ENCODE peak calls at places on chromosomes 4 and X, in ten cellular contexts. D is non-pigmented ciliary epithelial cell, E is AG10803, X is Daoy, Y is AG20443, N is fibroblast of pulmonary artery, T is COR-L47, L is AG09309, M is GDM1, R is stomach. Z is an unnamed sample.
A peak's percentile ranks its signal among the peaks of the same experiment; 100 is the strongest.

GRCh38 chrX:49848275-49848674 is 19.2 kb downstream of the PAGE4 start:
- DNase-seq in X (no peak), R (no peak), T (no peak), E (no peak), N (no peak), D (no peak), M (no peak), L (no peak), Y (no peak), Z (no peak)

GRCh38 chr4:99833766-99834165 is 17.1 kb downstream of the DAPP1 start:
- DNase-seq in E (no peak), X (no peak), T (no peak), R (no peak), L (no peak), Y (no peak), N (no peak), D (no peak), M (no peak), Z (no peak)

GRCh38 chr4:151806511-151806927 is 45.7 kb upstream of the GATB start:
- DNase-seq in Y (peak; percentile 79), L (peak; percentile 67), D (peak; percentile 58), M (no peak), X (peak; percentile 22), R (no peak), N (peak; percentile 53), T (no peak), E (peak; percentile 89), Z (no peak)

GRCh38 chr4:72846280-72847111 is 223.0 kb downstream of the COX18 start:
- DNase-seq in Y (no peak), T (no peak), M (peak; percentile 66), D (no peak), N (peak; percentile 18), E (peak; percentile 7), R (no peak), L (no peak), X (peak; percentile 6), Z (no peak)

GRCh38 chrX:136936183-136936549 is 55.6 kb upstream of the RBMX start:
- DNase-seq in X (no peak), E (no peak), M (no peak), L (no peak), D (no peak), T (no peak), N (peak; percentile 52), Y (no peak), R (no peak), Z (no peak)

GRCh38 chr4:164748375-164748774 is 5.6 kb upstream of the SMIM31 start:
- DNase-seq in D (peak; percentile 1), N (peak; percentile 49), E (peak; percentile 19), T (no peak), R (no peak), L (no peak), X (no peak), M (no peak), Y (peak; percentile 28), Z (no peak)

GRCh38 chr4:8050555-8051206 is 107.9 kb downstream of the ABLIM2 start:
- DNase-seq in N (peak; percentile 51), D (no peak), E (no peak), T (peak; percentile 93), X (peak; percentile 31), M (no peak), Y (peak; percentile 46), L (no peak), R (peak; percentile 71), Z (no peak)

GRCh38 chr4:15131551-15131950 is 129.3 kb downstream of the CPEB2 start:
- DNase-seq in L (no peak), E (no peak), D (no peak), Y (no peak), T (no peak), R (no peak), X (no peak), M (no peak), N (no peak), Z (no peak)

GRCh38 chrX:13937370-13938052 is 92.2 kb downstream of the GEMIN8 start:
- DNase-seq in N (peak; percentile 20), L (peak; percentile 7), M (no peak), E (peak; percentile 15), D (no peak), R (no peak), X (peak; percentile 41), Y (peak; percentile 50), T (peak; percentile 15), Z (no peak)